ENCODE peak calls at places on chromosomes 2 and 18, in six cellular contexts. I is ascending aorta, W is Peyer's patch, O is stomach, N is OCI-LY7, V is IMR-90. J is an unnamed sample.
A peak's percentile ranks its signal among the peaks of the same experiment; 100 is the strongest.

GRCh38 chr2:97840198-97840597 is 126.8 kb downstream of the ZAP70 start:
- DNase-seq in I (no peak), W (no peak), O (no peak), N (no peak), V (no peak), J (no peak)

GRCh38 chr2:10762651-10763460 is 41.4 kb downstream of the ATP6V1C2 start:
- DNase-seq in I (no peak), W (no peak), O (no peak), N (no peak), V (peak; percentile 7), J (no peak)

GRCh38 chr2:191699341-191699945 is 21.5 kb downstream of the NABP1 start:
- DNase-seq in I (no peak), W (no peak), O (no peak), N (no peak), V (no peak), J (no peak)

GRCh38 chr2:192194866-192195547 is at the start of gene TMEFF2:
- DNase-seq in I (peak; percentile 70), W (peak; percentile 19), O (peak; percentile 29), N (no peak), V (peak; percentile 83), J (peak; percentile 20)

GRCh38 chr18:21064347-21064746 is 47.3 kb downstream of the ROCK1 start:
- DNase-seq in I (no peak), W (no peak), O (no peak), N (no peak), V (peak; percentile 37), J (no peak)

GRCh38 chr2:223020971-223021675 is 30.9 kb upstream of the KCNE4 start:
- DNase-seq in I (no peak), W (no peak), O (no peak), N (no peak), V (no peak), J (no peak)

GRCh38 chr18:62125702-62126101 is 61.2 kb downstream of the PIGN start:
- DNase-seq in I (no peak), W (no peak), O (no peak), N (no peak), V (no peak), J (no peak)

GRCh38 chr2:70826696-70827330 is 6.4 kb upstream of the CLEC4F start:
- DNase-seq in I (no peak), W (no peak), O (no peak), N (no peak), V (no peak), J (no peak)

GRCh38 chr2:156326488-156326887 is 6.0 kb downstream of the NR4A2 start:
- DNase-seq in I (no peak), W (no peak), O (no peak), N (no peak), V (no peak), J (no peak)

GRCh38 chr2:70024284-70024683 is 62.9 kb upstream of the ASPRV1 start:
- DNase-seq in I (no peak), W (no peak), O (no peak), N (no peak), V (no peak), J (no peak)

GRCh38 chr2:44776924-44777480 is 164.5 kb upstream of the SIX3 start:
- DNase-seq in I (no peak), W (no peak), O (no peak), N (no peak), V (no peak), J (no peak)

GRCh38 chr18:41809652-41810051 is 145.4 kb upstream of the PIK3C3 start:
- DNase-seq in I (no peak), W (no peak), O (no peak), N (no peak), V (no peak), J (no peak)

GRCh38 chr2:134407154-134407890 is 153.4 kb downstream of the MGAT5 start:
- DNase-seq in I (no peak), W (no peak), O (no peak), N (no peak), V (no peak), J (no peak)

GRCh38 chr2:16650287-16651249 is 15.1 kb downstream of the CYRIA start:
- DNase-seq in I (no peak), W (no peak), O (no peak), N (peak; percentile 50), V (peak; percentile 78), J (no peak)

GRCh38 chr2:190637331-190637734 is 11.6 kb upstream of the NAB1 start:
- DNase-seq in I (no peak), W (no peak), O (no peak), N (peak; percentile 10), V (peak; percentile 66), J (no peak)

GRCh38 chr2:186603208-186603765 is 13.4 kb downstream of the ITGAV start:
- DNase-seq in I (no peak), W (no peak), O (no peak), N (no peak), V (peak; percentile 17), J (no peak)

GRCh38 chr2:11498126-11498473 is 32.1 kb upstream of the E2F6 start:
- DNase-seq in I (no peak), W (no peak), O (no peak), N (no peak), V (no peak), J (no peak)

GRCh38 chr18:66966171-66966570 is 362.3 kb upstream of the CDH19 start:
- DNase-seq in I (no peak), W (no peak), O (no peak), N (no peak), V (no peak), J (no peak)
- H3K9me3 ChIP-seq in I (no peaks in the 10 kb centered on the region), W (no peaks in the 10 kb centered on the region), O (no peaks in the 10 kb centered on the region), N (no peaks in the 10 kb centered on the region), V (peaks cover 1% of the 10 kb centered on the region), J (no peaks in the 10 kb centered on the region)

DNA sequence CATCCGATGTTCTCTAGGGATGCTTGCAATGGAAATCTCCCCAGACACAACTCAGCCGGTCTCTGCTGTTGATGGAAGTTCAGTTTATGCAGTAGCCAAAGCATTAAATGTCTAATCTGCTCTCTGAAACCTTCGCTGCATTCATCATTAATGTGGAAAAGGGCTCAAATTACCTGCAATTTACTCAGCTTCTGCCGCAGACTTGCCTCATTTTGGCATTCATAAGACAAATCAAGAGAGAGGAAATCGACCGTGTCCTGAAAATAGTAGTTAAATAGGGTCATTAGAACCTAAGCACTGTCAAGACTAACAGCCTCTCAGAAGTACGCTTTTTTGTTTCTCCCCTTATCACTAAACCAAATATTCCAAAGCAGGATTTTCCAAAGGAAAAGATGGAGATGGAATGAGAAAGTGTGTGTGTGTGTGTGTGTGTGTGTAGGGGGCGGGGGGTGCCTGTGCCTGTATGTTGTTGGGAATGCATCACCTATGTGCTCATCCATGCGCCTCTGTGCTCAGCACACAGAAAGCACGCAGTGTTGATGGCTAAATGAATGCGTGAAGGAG is 7.5 kb downstream of the LCT start:
- DNase-seq in I (no peak), W (no peak), O (no peak), N (no peak), V (no peak), J (no peak)
- TF ChIP-seq CTCF in I (no peak), W (no peak), O (no peak), N (no peak), V (no peak), J (no peak)

GRCh38 chr2:235026649-235027557 is 75.1 kb downstream of the SH3BP4 start:
- DNase-seq in I (no peak), W (no peak), O (peak; percentile 96), N (no peak), V (peak; percentile 60), J (no peak)

GRCh38 chr2:235027558-235028214 is 75.9 kb downstream of the SH3BP4 start:
- DNase-seq in I (no peak), W (no peak), O (no peak), N (no peak), V (peak; percentile 68), J (no peak)

GRCh38 chr2:235026137-235026536 is 74.3 kb downstream of the SH3BP4 start:
- DNase-seq in I (no peak), W (no peak), O (peak; percentile 61), N (no peak), V (peak; percentile 88), J (no peak)

GRCh38 chr2:235024191-235024611 is 72.4 kb downstream of the SH3BP4 start:
- DNase-seq in I (no peak), W (no peak), O (no peak), N (no peak), V (peak; percentile 69), J (no peak)

GRCh38 chr2:235024951-235025773 is 73.3 kb downstream of the SH3BP4 start:
- DNase-seq in I (no peak), W (no peak), O (no peak), N (no peak), V (no peak), J (no peak)
- H3K4me3 ChIP-seq in I (no peak overlapping the region), W (peak overlapping the region; percentile 11), O (no peak overlapping the region), N (no peak overlapping the region), V (no peak overlapping the region), J (no peak overlapping the region)

DNA sequence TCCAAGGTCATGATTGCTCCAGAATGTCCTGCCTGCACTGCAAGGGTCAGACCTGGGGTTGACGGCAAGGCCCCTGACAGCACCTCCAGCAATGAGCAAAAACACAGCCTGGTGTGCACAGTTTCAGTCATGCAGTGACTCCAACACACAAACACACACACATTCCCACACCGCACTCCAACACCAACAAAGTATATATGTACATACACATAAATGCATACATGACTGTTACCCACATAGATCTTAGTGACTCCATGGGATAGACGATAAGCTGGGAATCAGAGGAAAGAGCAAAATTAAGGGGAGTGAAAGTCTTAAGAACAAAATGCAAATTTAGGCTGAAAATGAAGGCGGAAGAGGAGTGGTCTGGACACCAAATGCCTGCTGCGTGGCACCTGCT is 112.7 kb upstream of the TEKT4 start:
- DNase-seq in I (no peak), W (no peak), O (no peak), N (no peak), V (no peak), J (no peak)
- H3K9me3 ChIP-seq in I (no peaks in the 10 kb centered on the region), W (no peaks in the 10 kb centered on the region), O (no peaks in the 10 kb centered on the region), N (no peaks in the 10 kb centered on the region), V (peaks cover 8% of the 10 kb centered on the region), J (no peaks in the 10 kb centered on the region)

GRCh38 chr2:73233932-73234832 is at the start of gene CCT7:
- DNase-seq in I (peak; percentile 94), W (peak; percentile 94), O (peak; percentile 86), N (peak; percentile 94), V (peak; percentile 89), J (peak; percentile 93)
- TF ChIP-seq CTCF in I (no peak), W (no peak), O (no peak), N (no peak), V (no peak), J (no peak)

DNA sequence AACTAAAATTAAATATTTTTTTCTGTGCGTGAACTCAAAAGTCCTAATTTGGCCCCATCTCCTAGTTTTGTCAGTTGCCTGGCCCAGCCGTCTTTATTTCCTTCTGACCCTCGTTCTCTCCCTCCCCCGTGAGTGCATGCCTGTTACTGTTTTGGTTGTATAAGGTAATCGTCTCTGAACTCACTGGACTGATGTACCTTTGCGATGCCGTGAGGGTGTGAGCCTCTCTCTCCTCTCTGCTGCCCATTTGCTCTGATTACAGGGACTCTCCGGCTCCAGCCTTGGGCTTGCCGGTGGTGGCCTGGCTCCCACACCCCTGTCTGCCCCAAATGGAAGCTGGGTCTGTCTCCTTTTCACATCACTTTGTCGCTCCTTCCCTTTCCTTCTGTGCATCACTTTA is 66.5 kb upstream of the RBM44 start:
- DNase-seq in I (no peak), W (no peak), O (no peak), N (no peak), V (no peak), J (no peak)
- H3K4me3 ChIP-seq in I (peak overlapping the region; percentile 42), W (no peak overlapping the region), O (no peak overlapping the region), N (no peak overlapping the region), V (no peak overlapping the region), J (no peak overlapping the region)

DNA sequence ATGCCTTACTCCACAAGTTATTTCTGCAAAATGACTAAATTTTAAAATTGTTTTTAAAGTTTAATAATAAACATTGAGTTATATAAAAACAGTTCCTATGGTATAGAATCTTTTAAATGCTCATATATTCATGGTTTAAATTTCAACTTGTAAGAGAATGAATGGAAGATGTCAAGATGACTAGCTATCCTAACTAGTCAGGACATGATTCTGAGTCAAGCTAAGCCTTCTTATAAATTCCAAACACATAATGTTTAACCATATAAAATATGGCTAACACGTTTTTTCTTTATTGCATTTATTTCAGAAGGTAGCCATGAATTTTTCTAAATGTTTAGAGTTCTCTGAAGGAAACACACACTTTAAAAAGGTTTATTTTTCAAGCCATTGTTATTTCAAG is 320.4 kb downstream of the CBLN2 start:
- DNase-seq in I (no peak), W (no peak), O (no peak), N (no peak), V (no peak), J (no peak)
- H3K9me3 ChIP-seq in I (no peaks in the 10 kb centered on the region), W (no peaks in the 10 kb centered on the region), O (no peaks in the 10 kb centered on the region), N (no peaks in the 10 kb centered on the region), V (peaks cover 4% of the 10 kb centered on the region), J (no peaks in the 10 kb centered on the region)